ENCODE peak calls at places on chromosomes 13 and 19, in six cellular contexts. L is psoas muscle, K is AG04450, J is Peyer's patch, V is omental fat pad, N is HFFc6. W is an unnamed sample.

GRCh38 chr13:108218044-108218974 is at the start of gene ABHD13:
- DNase-seq in J (peak; percentile 83), L (peak; percentile 94), N (peak; percentile 85), V (peak; percentile 67), K (peak; percentile 70), W (peak; percentile 94)

GRCh38 chr13:113792821-113793717 is 34.0 kb downstream of the TMEM255B start:
- DNase-seq in L (no peak), N (no peak), V (no peak), K (no peak), J (no peak), W (no peak)

GRCh38 chr19:32104465-32105235 is 240.8 kb upstream of the ZNF507 start:
- DNase-seq in L (no peak), J (no peak), K (no peak), V (no peak), N (no peak), W (no peak)

GRCh38 chr19:21698215-21698614 is 69.2 kb downstream of the ZNF100 start:
- DNase-seq in V (no peak), K (no peak), L (no peak), J (no peak), N (peak; percentile 26), W (no peak)

GRCh38 chr13:79621902-79622301 is 140.9 kb downstream of the NDFIP2 start:
- DNase-seq in V (no peak), K (no peak), N (no peak), J (no peak), L (no peak), W (no peak)

GRCh38 chr13:92530364-92530763 is 696.2 kb upstream of the GPC6 start:
- DNase-seq in V (no peak), J (no peak), N (no peak), K (no peak), L (no peak), W (no peak)

GRCh38 chr19:7153008-7153407 is 83.5 kb downstream of the ZNF557 start:
- DNase-seq in L (no peak), J (no peak), N (no peak), K (no peak), V (no peak), W (no peak)

GRCh38 chr13:25149670-25150069 is 22.4 kb downstream of the AMER2 start:
- DNase-seq in L (no peak), J (no peak), N (no peak), V (no peak), K (no peak), W (no peak)

GRCh38 chr13:114044486-114044885 is 70.6 kb upstream of the C13orf46 start:
- DNase-seq in L (no peak), V (no peak), K (no peak), J (no peak), N (no peak), W (no peak)

GRCh38 chr19:42406111-42406510 is 16.0 kb upstream of the CNFN start:
- DNase-seq in N (no peak), V (no peak), J (no peak), K (no peak), L (no peak), W (no peak)

GRCh38 chr13:110312669-110313031 is 5.6 kb downstream of the COL4A2 start:
- DNase-seq in J (no peak), L (no peak), K (no peak), V (no peak), N (peak; percentile 89), W (no peak)

GRCh38 chr13:110291286-110291685 is 15.7 kb downstream of the COL4A1 start:
- DNase-seq in N (no peak), J (no peak), L (no peak), V (no peak), K (no peak), W (no peak)

GRCh38 chr13:110411316-110412105 is 104.4 kb downstream of the COL4A2 start:
- DNase-seq in L (no peak), V (no peak), J (no peak), K (no peak), N (no peak), W (no peak)

GRCh38 chr19:39247701-39248664 is 673 bp downstream of the IFNL4 start:
- DNase-seq in J (no peak), V (no peak), N (no peak), K (no peak), L (no peak), W (no peak)

GRCh38 chr13:109385161-109385560 is 401.2 kb downstream of the IRS2 start:
- DNase-seq in K (no peak), J (no peak), N (peak; percentile 54), L (no peak), V (no peak), W (no peak)

GRCh38 chr13:28743499-28744083 is 24.8 kb upstream of the SLC46A3 start:
- DNase-seq in K (no peak), L (no peak), J (no peak), N (no peak), V (no peak), W (no peak)

GRCh38 chr13:82292334-82292733 is 1589.9 kb downstream of the SLITRK1 start:
- DNase-seq in L (no peak), V (no peak), K (no peak), J (no peak), N (no peak), W (no peak)

GRCh38 chr19:4866595-4867424 is 657 bp downstream of the PLIN3 start:
- DNase-seq in N (peak; percentile 30), L (peak; percentile 64), J (peak; percentile 78), V (no peak), K (no peak), W (no peak)

GRCh38 chr19:10226021-10226375 is 5.1 kb downstream of the S1PR2 start:
- DNase-seq in L (no peak), N (no peak), K (no peak), V (no peak), J (no peak), W (no peak)

GRCh38 chr19:42553292-42554045 is 25.2 kb upstream of the CEACAM1 start:
- DNase-seq in K (peak; percentile 27), J (no peak), V (no peak), N (peak; percentile 79), L (no peak), W (no peak)

GRCh38 chr19:33064117-33064777 is 441 bp downstream of the RHPN2 start:
- DNase-seq in K (no peak), L (peak; percentile 19), J (no peak), V (no peak), N (no peak), W (no peak)

GRCh38 chr13:34345601-34345939 is 527.6 kb downstream of the RFC3 start:
- DNase-seq in K (no peak), N (no peak), V (no peak), J (no peak), L (no peak), W (no peak)

GRCh38 chr19:55160986-55161365 is 3.4 kb upstream of the TNNI3 start:
- DNase-seq in K (no peak), N (no peak), L (no peak), J (no peak), V (no peak), W (no peak)

GRCh38 chr13:112983042-112983305 is 14.0 kb downstream of the MCF2L start:
- DNase-seq in L (no peak), J (no peak), K (no peak), V (no peak), N (no peak), W (no peak)

GRCh38 chr13:32905063-32905863 is 111.0 kb upstream of the KL start:
- DNase-seq in L (no peak), V (no peak), K (no peak), J (no peak), N (no peak), W (no peak)

GRCh38 chr19:46579286-46579944 is 21.7 kb upstream of the CALM3 start:
- DNase-seq in V (no peak), N (no peak), L (no peak), J (no peak), K (no peak), W (no peak)

GRCh38 chr19:5652261-5652660 is 28.1 kb downstream of the MICOS13 start:
- DNase-seq in K (no peak), L (no peak), N (no peak), V (no peak), J (no peak), W (no peak)

GRCh38 chr13:26502826-26503225 is 54.7 kb upstream of the WASF3 start:
- DNase-seq in V (no peak), N (peak; percentile 31), J (no peak), L (peak; percentile 44), K (peak; percentile 24), W (no peak)

GRCh38 chr19:38224014-38224862 is at the start of gene DPF1:
- DNase-seq in J (peak; percentile 25), V (no peak), L (peak; percentile 39), N (peak; percentile 70), K (no peak), W (no peak)
- TF ChIP-seq CTCF in J (no peak), V (no peak), L (no peak), N (peak; percentile 56), K (peak; percentile 9), W (peak; percentile 52)

DNA sequence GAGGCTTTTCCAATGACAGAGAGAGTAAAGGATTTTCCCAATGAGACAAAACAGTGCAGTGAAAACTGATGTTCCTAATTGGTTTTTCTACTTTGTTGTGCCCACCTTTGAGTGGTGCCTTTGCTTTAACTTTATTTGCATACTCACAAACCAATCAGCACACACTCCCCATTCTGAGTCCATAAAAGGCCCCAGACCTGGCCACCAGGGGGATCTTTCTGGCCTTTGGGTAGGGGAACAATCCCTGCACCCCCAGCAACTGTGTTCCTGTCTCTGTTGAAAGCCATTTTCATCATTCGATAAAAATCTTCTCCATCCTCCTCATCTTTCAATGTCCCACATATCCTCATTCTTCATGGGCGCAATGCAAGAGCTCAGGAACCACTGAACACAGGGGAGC is 252.8 kb downstream of the B3GLCT start:
- DNase-seq in L (no peak), N (no peak), J (no peak), K (no peak), V (no peak), W (no peak)
- TF ChIP-seq CTCF in L (no peak), N (no peak), J (no peak), K (no peak), V (no peak), W (no peak)

GRCh38 chr19:35055715-35056179 is 14.2 kb downstream of the HPN start:
- DNase-seq in L (no peak), J (no peak), N (no peak), K (no peak), V (no peak), W (no peak)
- TF ChIP-seq CTCF in L (no peak), J (peak; percentile 5), N (peak; percentile 31), K (no peak), V (no peak), W (peak; percentile 41)

DNA sequence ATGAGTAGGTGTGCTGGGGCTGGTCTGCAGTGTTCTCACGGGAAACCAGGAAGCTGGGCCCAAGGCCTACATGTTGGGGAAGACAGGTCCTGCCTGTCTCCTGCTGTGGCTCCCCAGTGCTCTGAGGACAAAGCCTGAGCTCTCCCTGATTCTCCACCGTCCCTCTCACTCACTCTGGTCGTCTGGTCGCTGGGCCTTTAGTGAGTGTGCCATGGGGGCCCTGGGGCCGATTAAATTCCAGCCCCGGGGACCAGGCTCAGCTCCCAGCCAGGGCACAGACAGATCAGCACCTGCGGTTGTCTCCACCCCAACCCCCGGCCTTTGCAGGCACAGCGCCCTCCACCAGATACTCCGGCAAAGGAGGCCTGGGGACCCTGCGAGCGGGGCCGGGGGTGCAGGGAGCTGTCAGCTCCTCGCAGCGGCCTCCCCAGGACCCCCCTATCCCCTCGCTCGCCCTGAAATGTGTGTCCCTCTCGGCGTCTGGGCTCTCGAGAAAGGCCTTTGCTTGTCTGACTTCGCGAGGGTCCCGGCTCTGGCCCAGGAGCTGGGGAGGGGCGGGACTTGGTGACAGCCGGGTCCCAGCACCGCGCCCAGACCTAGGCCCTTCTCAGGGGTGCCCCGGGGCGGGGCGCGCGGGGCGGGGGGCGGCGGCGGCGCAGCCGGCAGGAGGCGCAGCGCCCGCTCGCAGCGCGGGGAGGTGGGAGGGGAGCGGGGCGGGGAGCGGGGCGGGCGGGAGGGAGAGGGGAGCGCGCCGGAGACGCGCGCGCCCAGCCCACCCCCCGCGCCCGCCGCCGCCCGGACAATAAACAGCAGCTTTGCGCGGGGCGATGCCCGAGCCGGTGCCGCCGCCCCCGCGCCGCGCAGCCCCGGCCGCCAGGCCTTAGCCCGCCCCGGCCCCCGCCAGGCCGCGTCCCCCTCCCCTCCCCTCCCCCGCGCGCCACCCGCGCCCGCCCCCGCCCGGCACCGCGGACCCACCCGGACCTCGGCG is at the start of gene PALM:
- DNase-seq in K (no peak), N (no peak), V (no peak), L (peak; percentile 51), J (no peak), W (no peak)
- TF ChIP-seq CTCF in K (no peak), N (no peak), V (no peak), L (peak; percentile 21), J (no peak), W (peak; percentile 71)

W was measured in chondrocyte.